ENCODE peak calls at places on chromosomes 13 and 19, in nine cellular contexts. One of them, this sample, is unnamed.

GRCh38 chr13:50631041-50631440 is 212.5 kb downstream of the DLEU7 start:
- DNase-seq in AG08396: no peak
- DNase-seq in KBM-7: no peak
- DNase-seq in T follicular helper cell: no peak
- DNase-seq in T-helper 2 cell: no peak
- DNase-seq in effector CD4-positive, alpha-beta T cell: no peak
- DNase-seq in glutamatergic neuron: no peak
- DNase-seq in activated T-cell treated with anti-CD3 and anti-CD28 coated beads for 1 hour: no peak
- DNase-seq in activated CD4-positive, alpha-beta T cell treated with anti-CD3 and anti-CD28 coated beads, Interleukin-2, amount 50 U/mL, for 24 hours: no peak
- DNase-seq in this sample: no peak

GRCh38 chr13:98445340-98446233 is 131.3 kb downstream of the STK24 start:
- DNase-seq in glutamatergic neuron: peak
- DNase-seq in T-helper 2 cell: peak
- DNase-seq in effector CD4-positive, alpha-beta T cell: peak
- DNase-seq in activated CD4-positive, alpha-beta T cell treated with anti-CD3 and anti-CD28 coated beads, Interleukin-2, amount 50 U/mL, for 24 hours: peak
- DNase-seq in T follicular helper cell: peak
- DNase-seq in AG08396: peak
- DNase-seq in KBM-7: peak
- DNase-seq in activated T-cell treated with anti-CD3 and anti-CD28 coated beads for 1 hour: peak
- DNase-seq in this sample: peak

GRCh38 chr13:85031771-85032170 is 767.4 kb downstream of the SLITRK6 start:
- DNase-seq in T follicular helper cell: no peak
- DNase-seq in effector CD4-positive, alpha-beta T cell: no peak
- DNase-seq in glutamatergic neuron: no peak
- DNase-seq in AG08396: no peak
- DNase-seq in T-helper 2 cell: no peak
- DNase-seq in activated T-cell treated with anti-CD3 and anti-CD28 coated beads for 1 hour: no peak
- DNase-seq in activated CD4-positive, alpha-beta T cell treated with anti-CD3 and anti-CD28 coated beads, Interleukin-2, amount 50 U/mL, for 24 hours: no peak
- DNase-seq in KBM-7: no peak
- DNase-seq in this sample: no peak

GRCh38 chr13:30307194-30307965 is at the start of gene KATNAL1:
- DNase-seq in T-helper 2 cell: peak
- DNase-seq in effector CD4-positive, alpha-beta T cell: peak
- DNase-seq in glutamatergic neuron: peak
- DNase-seq in activated T-cell treated with anti-CD3 and anti-CD28 coated beads for 1 hour: peak
- DNase-seq in activated CD4-positive, alpha-beta T cell treated with anti-CD3 and anti-CD28 coated beads, Interleukin-2, amount 50 U/mL, for 24 hours: peak
- DNase-seq in AG08396: peak
- DNase-seq in KBM-7: peak
- DNase-seq in T follicular helper cell: peak
- DNase-seq in this sample: peak

GRCh38 chr13:105312906-105313305 is 1222.6 kb downstream of the EFNB2 start:
- DNase-seq in KBM-7: no peak
- DNase-seq in AG08396: no peak
- DNase-seq in activated CD4-positive, alpha-beta T cell treated with anti-CD3 and anti-CD28 coated beads, Interleukin-2, amount 50 U/mL, for 24 hours: no peak
- DNase-seq in glutamatergic neuron: no peak
- DNase-seq in activated T-cell treated with anti-CD3 and anti-CD28 coated beads for 1 hour: no peak
- DNase-seq in effector CD4-positive, alpha-beta T cell: no peak
- DNase-seq in T follicular helper cell: no peak
- DNase-seq in T-helper 2 cell: no peak
- DNase-seq in this sample: no peak

GRCh38 chr13:30745917-30746686 is 10.8 kb downstream of the ALOX5AP start:
- DNase-seq in glutamatergic neuron: no peak
- DNase-seq in T-helper 2 cell: no peak
- DNase-seq in T follicular helper cell: no peak
- DNase-seq in activated T-cell treated with anti-CD3 and anti-CD28 coated beads for 1 hour: no peak
- DNase-seq in activated CD4-positive, alpha-beta T cell treated with anti-CD3 and anti-CD28 coated beads, Interleukin-2, amount 50 U/mL, for 24 hours: no peak
- DNase-seq in AG08396: no peak
- DNase-seq in effector CD4-positive, alpha-beta T cell: no peak
- DNase-seq in KBM-7: no peak
- DNase-seq in this sample: peak

GRCh38 chr13:95056266-95056665 is 245.0 kb downstream of the ABCC4 start:
- DNase-seq in T follicular helper cell: no peak
- DNase-seq in T-helper 2 cell: no peak
- DNase-seq in AG08396: no peak
- DNase-seq in activated T-cell treated with anti-CD3 and anti-CD28 coated beads for 1 hour: no peak
- DNase-seq in glutamatergic neuron: no peak
- DNase-seq in effector CD4-positive, alpha-beta T cell: no peak
- DNase-seq in KBM-7: no peak
- DNase-seq in activated CD4-positive, alpha-beta T cell treated with anti-CD3 and anti-CD28 coated beads, Interleukin-2, amount 50 U/mL, for 24 hours: no peak
- DNase-seq in this sample: no peak

GRCh38 chr19:4504297-4504701 is 14.0 kb downstream of the PLIN4 start:
- DNase-seq in KBM-7: no peak
- DNase-seq in T-helper 2 cell: no peak
- DNase-seq in T follicular helper cell: no peak
- DNase-seq in activated CD4-positive, alpha-beta T cell treated with anti-CD3 and anti-CD28 coated beads, Interleukin-2, amount 50 U/mL, for 24 hours: no peak
- DNase-seq in glutamatergic neuron: no peak
- DNase-seq in activated T-cell treated with anti-CD3 and anti-CD28 coated beads for 1 hour: no peak
- DNase-seq in AG08396: no peak
- DNase-seq in effector CD4-positive, alpha-beta T cell: no peak
- DNase-seq in this sample: no peak

GRCh38 chr19:57141699-57142098 is 3.3 kb downstream of the ZIM3 start:
- DNase-seq in AG08396: no peak
- DNase-seq in T-helper 2 cell: no peak
- DNase-seq in activated T-cell treated with anti-CD3 and anti-CD28 coated beads for 1 hour: no peak
- DNase-seq in glutamatergic neuron: no peak
- DNase-seq in effector CD4-positive, alpha-beta T cell: no peak
- DNase-seq in KBM-7: no peak
- DNase-seq in T follicular helper cell: no peak
- DNase-seq in activated CD4-positive, alpha-beta T cell treated with anti-CD3 and anti-CD28 coated beads, Interleukin-2, amount 50 U/mL, for 24 hours: no peak
- DNase-seq in this sample: no peak

GRCh38 chr13:82758056-82758455 is 1124.2 kb downstream of the SLITRK1 start:
- DNase-seq in glutamatergic neuron: no peak
- DNase-seq in T-helper 2 cell: no peak
- DNase-seq in T follicular helper cell: no peak
- DNase-seq in activated CD4-positive, alpha-beta T cell treated with anti-CD3 and anti-CD28 coated beads, Interleukin-2, amount 50 U/mL, for 24 hours: no peak
- DNase-seq in AG08396: peak
- DNase-seq in activated T-cell treated with anti-CD3 and anti-CD28 coated beads for 1 hour: no peak
- DNase-seq in KBM-7: peak
- DNase-seq in effector CD4-positive, alpha-beta T cell: no peak
- DNase-seq in this sample: peak

GRCh38 chr13:44132710-44133109 is 240.9 kb upstream of the SERP2 start:
- DNase-seq in T-helper 2 cell: no peak
- DNase-seq in KBM-7: no peak
- DNase-seq in activated T-cell treated with anti-CD3 and anti-CD28 coated beads for 1 hour: no peak
- DNase-seq in T follicular helper cell: no peak
- DNase-seq in AG08396: no peak
- DNase-seq in glutamatergic neuron: no peak
- DNase-seq in activated CD4-positive, alpha-beta T cell treated with anti-CD3 and anti-CD28 coated beads, Interleukin-2, amount 50 U/mL, for 24 hours: no peak
- DNase-seq in effector CD4-positive, alpha-beta T cell: no peak
- DNase-seq in this sample: peak

GRCh38 chr13:110254751-110255553 is 52.0 kb downstream of the COL4A1 start:
- DNase-seq in T follicular helper cell: no peak
- DNase-seq in glutamatergic neuron: no peak
- DNase-seq in KBM-7: no peak
- DNase-seq in activated CD4-positive, alpha-beta T cell treated with anti-CD3 and anti-CD28 coated beads, Interleukin-2, amount 50 U/mL, for 24 hours: no peak
- DNase-seq in activated T-cell treated with anti-CD3 and anti-CD28 coated beads for 1 hour: no peak
- DNase-seq in effector CD4-positive, alpha-beta T cell: no peak
- DNase-seq in T-helper 2 cell: no peak
- DNase-seq in AG08396: no peak
- DNase-seq in this sample: no peak

GRCh38 chr13:19984430-19985218 is 26.1 kb downstream of the ZMYM2 start:
- DNase-seq in T-helper 2 cell: no peak
- DNase-seq in activated T-cell treated with anti-CD3 and anti-CD28 coated beads for 1 hour: no peak
- DNase-seq in T follicular helper cell: no peak
- DNase-seq in AG08396: peak
- DNase-seq in activated CD4-positive, alpha-beta T cell treated with anti-CD3 and anti-CD28 coated beads, Interleukin-2, amount 50 U/mL, for 24 hours: no peak
- DNase-seq in glutamatergic neuron: no peak
- DNase-seq in effector CD4-positive, alpha-beta T cell: no peak
- DNase-seq in KBM-7: peak
- DNase-seq in this sample: peak

GRCh38 chr13:70162141-70162540 is 53.9 kb upstream of the KLHL1 start:
- DNase-seq in KBM-7: no peak
- DNase-seq in activated T-cell treated with anti-CD3 and anti-CD28 coated beads for 1 hour: no peak
- DNase-seq in T-helper 2 cell: no peak
- DNase-seq in glutamatergic neuron: no peak
- DNase-seq in activated CD4-positive, alpha-beta T cell treated with anti-CD3 and anti-CD28 coated beads, Interleukin-2, amount 50 U/mL, for 24 hours: no peak
- DNase-seq in AG08396: no peak
- DNase-seq in T follicular helper cell: no peak
- DNase-seq in effector CD4-positive, alpha-beta T cell: no peak
- DNase-seq in this sample: no peak

GRCh38 chr19:17246681-17247425 is 1.1 kb upstream of the NR2F6 start:
- DNase-seq in AG08396: no peak
- DNase-seq in glutamatergic neuron: peak
- DNase-seq in T follicular helper cell: no peak
- DNase-seq in activated T-cell treated with anti-CD3 and anti-CD28 coated beads for 1 hour: no peak
- DNase-seq in T-helper 2 cell: no peak
- DNase-seq in KBM-7: no peak
- DNase-seq in effector CD4-positive, alpha-beta T cell: no peak
- DNase-seq in activated CD4-positive, alpha-beta T cell treated with anti-CD3 and anti-CD28 coated beads, Interleukin-2, amount 50 U/mL, for 24 hours: no peak
- DNase-seq in this sample: peak

GRCh38 chr19:34838753-34839431 is 65.9 kb upstream of the ZNF599 start:
- DNase-seq in T-helper 2 cell: no peak
- DNase-seq in glutamatergic neuron: peak
- DNase-seq in effector CD4-positive, alpha-beta T cell: no peak
- DNase-seq in T follicular helper cell: peak
- DNase-seq in KBM-7: no peak
- DNase-seq in activated T-cell treated with anti-CD3 and anti-CD28 coated beads for 1 hour: peak
- DNase-seq in activated CD4-positive, alpha-beta T cell treated with anti-CD3 and anti-CD28 coated beads, Interleukin-2, amount 50 U/mL, for 24 hours: no peak
- DNase-seq in AG08396: peak
- DNase-seq in this sample: no peak

GRCh38 chr19:46115396-46116109 is 8.9 kb downstream of the IGFL3 start:
- DNase-seq in effector CD4-positive, alpha-beta T cell: no peak
- DNase-seq in T-helper 2 cell: no peak
- DNase-seq in glutamatergic neuron: no peak
- DNase-seq in activated T-cell treated with anti-CD3 and anti-CD28 coated beads for 1 hour: no peak
- DNase-seq in KBM-7: no peak
- DNase-seq in activated CD4-positive, alpha-beta T cell treated with anti-CD3 and anti-CD28 coated beads, Interleukin-2, amount 50 U/mL, for 24 hours: no peak
- DNase-seq in T follicular helper cell: no peak
- DNase-seq in AG08396: peak
- DNase-seq in this sample: peak

GRCh38 chr13:106246817-106247216 is 288.6 kb downstream of the EFNB2 start:
- DNase-seq in T follicular helper cell: no peak
- DNase-seq in KBM-7: no peak
- DNase-seq in effector CD4-positive, alpha-beta T cell: no peak
- DNase-seq in activated T-cell treated with anti-CD3 and anti-CD28 coated beads for 1 hour: no peak
- DNase-seq in T-helper 2 cell: no peak
- DNase-seq in AG08396: no peak
- DNase-seq in glutamatergic neuron: no peak
- DNase-seq in activated CD4-positive, alpha-beta T cell treated with anti-CD3 and anti-CD28 coated beads, Interleukin-2, amount 50 U/mL, for 24 hours: no peak
- DNase-seq in this sample: peak

GRCh38 chr13:28094311-28094710 is 6.1 kb downstream of the FLT3 start:
- DNase-seq in activated CD4-positive, alpha-beta T cell treated with anti-CD3 and anti-CD28 coated beads, Interleukin-2, amount 50 U/mL, for 24 hours: no peak
- DNase-seq in T-helper 2 cell: no peak
- DNase-seq in activated T-cell treated with anti-CD3 and anti-CD28 coated beads for 1 hour: no peak
- DNase-seq in glutamatergic neuron: no peak
- DNase-seq in AG08396: no peak
- DNase-seq in KBM-7: no peak
- DNase-seq in T follicular helper cell: no peak
- DNase-seq in effector CD4-positive, alpha-beta T cell: no peak
- DNase-seq in this sample: peak

GRCh38 chr13:70424928-70425327 is 316.7 kb upstream of the KLHL1 start:
- DNase-seq in AG08396: no peak
- DNase-seq in effector CD4-positive, alpha-beta T cell: no peak
- DNase-seq in KBM-7: no peak
- DNase-seq in activated CD4-positive, alpha-beta T cell treated with anti-CD3 and anti-CD28 coated beads, Interleukin-2, amount 50 U/mL, for 24 hours: no peak
- DNase-seq in glutamatergic neuron: no peak
- DNase-seq in T follicular helper cell: no peak
- DNase-seq in T-helper 2 cell: no peak
- DNase-seq in activated T-cell treated with anti-CD3 and anti-CD28 coated beads for 1 hour: no peak
- DNase-seq in this sample: peak

GRCh38 chr13:51785592-51786424 is 18.2 kb downstream of the DHRS12 start:
- DNase-seq in T-helper 2 cell: no peak
- DNase-seq in T follicular helper cell: no peak
- DNase-seq in activated T-cell treated with anti-CD3 and anti-CD28 coated beads for 1 hour: no peak
- DNase-seq in effector CD4-positive, alpha-beta T cell: no peak
- DNase-seq in AG08396: peak
- DNase-seq in KBM-7: peak
- DNase-seq in activated CD4-positive, alpha-beta T cell treated with anti-CD3 and anti-CD28 coated beads, Interleukin-2, amount 50 U/mL, for 24 hours: no peak
- DNase-seq in glutamatergic neuron: peak
- DNase-seq in this sample: peak

GRCh38 chr19:44401108-44401786 is at the start of gene ZNF285:
- DNase-seq in T follicular helper cell: peak
- DNase-seq in glutamatergic neuron: peak
- DNase-seq in activated T-cell treated with anti-CD3 and anti-CD28 coated beads for 1 hour: peak
- DNase-seq in AG08396: peak
- DNase-seq in activated CD4-positive, alpha-beta T cell treated with anti-CD3 and anti-CD28 coated beads, Interleukin-2, amount 50 U/mL, for 24 hours: peak
- DNase-seq in T-helper 2 cell: peak
- DNase-seq in KBM-7: no peak
- DNase-seq in effector CD4-positive, alpha-beta T cell: peak
- DNase-seq in this sample: no peak

GRCh38 chr19:9878511-9879196 is 43.5 kb downstream of the PIN1 start:
- DNase-seq in effector CD4-positive, alpha-beta T cell: no peak
- DNase-seq in T-helper 2 cell: no peak
- DNase-seq in KBM-7: peak
- DNase-seq in glutamatergic neuron: no peak
- DNase-seq in T follicular helper cell: no peak
- DNase-seq in activated CD4-positive, alpha-beta T cell treated with anti-CD3 and anti-CD28 coated beads, Interleukin-2, amount 50 U/mL, for 24 hours: no peak
- DNase-seq in AG08396: no peak
- DNase-seq in activated T-cell treated with anti-CD3 and anti-CD28 coated beads for 1 hour: no peak
- DNase-seq in this sample: no peak

GRCh38 chr13:45242070-45242469 is 41.2 kb upstream of the KCTD4 start:
- DNase-seq in AG08396: peak
- DNase-seq in T follicular helper cell: no peak
- DNase-seq in glutamatergic neuron: no peak
- DNase-seq in activated CD4-positive, alpha-beta T cell treated with anti-CD3 and anti-CD28 coated beads, Interleukin-2, amount 50 U/mL, for 24 hours: no peak
- DNase-seq in activated T-cell treated with anti-CD3 and anti-CD28 coated beads for 1 hour: no peak
- DNase-seq in T-helper 2 cell: no peak
- DNase-seq in KBM-7: peak
- DNase-seq in effector CD4-positive, alpha-beta T cell: no peak
- DNase-seq in this sample: peak

This sample was measured in OCI-M1.